ENCODE peak calls at places on chromosome 17, in six cellular contexts. W is astrocyte of the hippocampus; I is EL; F is activated CD8-positive, alpha-beta T cell treated with anti-CD3 and anti-CD28 coated beads, Interleukin-2, amount 10 ng/mL, durations not matched to agents 7 days and 5 days; K is HuH-7; N is NCI-H460. B is an unnamed sample.

GRCh38 chr17:74860229-74860998 is 729 bp upstream of the GRIN2C start:
- DNase-seq in F (peak; percentile 35), W (peak; percentile 16), K (peak; percentile 55), I (no peak), N (no peak), B (no peak)

GRCh38 chr17:21425736-21426135 is 49.6 kb downstream of the KCNJ12 start:
- DNase-seq in I (no peak), N (no peak), F (no peak), W (no peak), K (no peak), B (peak; percentile 23)

GRCh38 chr17:40515491-40516041 is 14.1 kb upstream of the TNS4 start:
- DNase-seq in F (peak; percentile 64), I (no peak), K (no peak), N (no peak), W (no peak), B (no peak)

GRCh38 chr17:81249233-81250040 is 10.3 kb downstream of the NDUFAF8 start:
- DNase-seq in I (peak; percentile 39), F (no peak), N (no peak), W (no peak), K (no peak), B (no peak)

GRCh38 chr17:57915980-57916757 is 39.0 kb downstream of the CUEDC1 start:
- DNase-seq in K (no peak), N (no peak), F (no peak), I (no peak), W (peak; percentile 83), B (peak; percentile 34)

GRCh38 chr17:75636381-75637142 is 3.3 kb downstream of the SMIM5 start:
- DNase-seq in F (no peak), K (no peak), I (no peak), W (no peak), N (no peak), B (peak; percentile 82)

GRCh38 chr17:80036715-80037477 is 454 bp downstream of the CCDC40 start:
- DNase-seq in W (no peak), N (no peak), I (peak; percentile 52), F (peak; percentile 38), K (peak; percentile 68), B (peak; percentile 89)

GRCh38 chr17:153851-154250 is 16.5 kb downstream of the SCGB1C2 start:
- DNase-seq in F (no peak), N (no peak), K (no peak), W (no peak), I (no peak), B (no peak)

GRCh38 chr17:36850794-36851193 is 86.5 kb upstream of the LHX1 start:
- DNase-seq in W (peak; percentile 50), N (no peak), F (no peak), K (no peak), I (peak; percentile 93), B (peak; percentile 92)

GRCh38 chr17:80214012-80214877 is 5.9 kb downstream of the SGSH start:
- DNase-seq in I (no peak), W (no peak), N (no peak), F (no peak), K (no peak), B (peak; percentile 65)

GRCh38 chr17:55265434-55266021 is 768 bp downstream of the HLF start:
- DNase-seq in K (no peak), W (peak; percentile 12), N (no peak), I (no peak), F (no peak), B (no peak)

GRCh38 chr17:1718362-1719165 is 5.9 kb upstream of the WDR81 start:
- DNase-seq in W (no peak), K (no peak), N (no peak), I (no peak), F (no peak), B (peak; percentile 51)

GRCh38 chr17:8881606-8882005 is 14.1 kb upstream of the PIK3R6 start:
- DNase-seq in F (no peak), K (no peak), W (no peak), I (no peak), N (no peak), B (no peak)

GRCh38 chr17:76458580-76459490 is 5.9 kb upstream of the UBE2O start:
- DNase-seq in W (peak; percentile 75), F (no peak), I (peak; percentile 63), N (peak; percentile 58), K (peak; percentile 84), B (peak; percentile 94)

GRCh38 chr17:34820922-34821321 is 140.3 kb downstream of the CCT6B start:
- DNase-seq in K (no peak), W (peak; percentile 2), F (no peak), N (no peak), I (peak; percentile 18), B (no peak)

GRCh38 chr17:63519972-63520882 is 2.9 kb upstream of the KCNH6 start:
- DNase-seq in F (no peak), K (peak; percentile 65), I (no peak), N (no peak), W (no peak), B (peak; percentile 50)

GRCh38 chr17:44792276-44792675 is 33.5 kb downstream of the ADAM11 start:
- DNase-seq in K (no peak), N (no peak), F (no peak), I (peak; percentile 80), W (peak; percentile 41), B (peak; percentile 23)

GRCh38 chr17:39939588-39940419 is 12.3 kb downstream of the LRRC3C start:
- DNase-seq in N (no peak), I (peak; percentile 93), K (no peak), F (peak; percentile 67), W (peak; percentile 66), B (peak; percentile 98)

GRCh38 chr17:59366773-59367656 is 35.6 kb downstream of the YPEL2 start:
- DNase-seq in I (peak; percentile 60), F (no peak), N (no peak), W (peak; percentile 75), K (peak; percentile 53), B (peak; percentile 89)

GRCh38 chr17:41322264-41322902 is 6.9 kb upstream of the KRTAP17-1 start:
- DNase-seq in W (peak; percentile 72), I (peak; percentile 75), F (no peak), K (peak; percentile 28), N (peak; percentile 30), B (peak; percentile 94)

GRCh38 chr17:43399839-43400328 is 1.1 kb downstream of the ARL4D start:
- DNase-seq in W (peak; percentile 28), N (no peak), I (no peak), F (no peak), K (no peak), B (peak; percentile 62)

GRCh38 chr17:63842173-63842539 is 329 bp downstream of the SMARCD2 start:
- DNase-seq in I (no peak), K (no peak), W (no peak), F (no peak), N (no peak), B (no peak)

GRCh38 chr17:65857713-65858112 is 296.3 kb upstream of the AXIN2 start:
- DNase-seq in W (no peak), N (no peak), K (no peak), I (peak; percentile 7), F (no peak), B (no peak)

GRCh38 chr17:72004476-72005331 is 116.1 kb upstream of the SOX9 start:
- DNase-seq in K (no peak), I (peak; percentile 13), N (no peak), F (no peak), W (peak; percentile 66), B (no peak)

GRCh38 chr17:1725642-1726511 is 1.4 kb downstream of the WDR81 start:
- DNase-seq in I (no peak), N (no peak), F (no peak), W (no peak), K (no peak), B (no peak)

GRCh38 chr17:38333635-38334295 is 10.0 kb downstream of the GPR179 start:
- DNase-seq in N (peak; percentile 33), K (peak; percentile 89), F (peak; percentile 66), W (peak; percentile 39), I (peak; percentile 34), B (peak; percentile 68)

GRCh38 chr17:72538443-72538842 is 417.6 kb downstream of the SOX9 start:
- DNase-seq in I (no peak), K (no peak), F (no peak), W (no peak), N (no peak), B (peak; percentile 74)

B was measured in osteoblast.